ENCODE peak calls at places on chromosomes 2 and 18, in eight cellular contexts. R, U, X, N, C, K, B and P are unnamed samples.

GRCh38 chr2:26730950-26731349 is 33.1 kb upstream of the SLC35F6 start:
- DNase-seq in R (no peak), U (no peak), X (no peak), N (no peak), C (no peak), K (no peak), B (no peak), P (no peak)

GRCh38 chr2:100757621-100758394 is 62.1 kb upstream of the NPAS2 start:
- DNase-seq in R (peak), U (no peak), X (no peak), N (peak), C (no peak), K (peak), B (no peak), P (no peak)

GRCh38 chr2:176895158-176895557 is 317.4 kb upstream of the HNRNPA3 start:
- DNase-seq in R (no peak), U (no peak), X (no peak), N (no peak), C (no peak), K (no peak), B (no peak), P (no peak)

GRCh38 chr2:179377296-179377695 is 112.7 kb upstream of the SESTD1 start:
- DNase-seq in R (peak), U (no peak), X (no peak), N (no peak), C (no peak), K (no peak), B (no peak), P (no peak)

GRCh38 chr18:34342960-34343359 is 118.2 kb upstream of the NOL4 start:
- DNase-seq in R (peak), U (no peak), X (no peak), N (no peak), C (no peak), K (no peak), B (no peak), P (no peak)

GRCh38 chr2:235594041-235594440 is 100.2 kb downstream of the AGAP1 start:
- DNase-seq in R (peak), U (peak), X (peak), N (peak), C (no peak), K (peak), B (peak), P (no peak)

GRCh38 chr2:190499976-190500588 is 34.4 kb downstream of the NEMP2 start:
- DNase-seq in R (no peak), U (no peak), X (no peak), N (no peak), C (no peak), K (peak), B (no peak), P (no peak)

GRCh38 chr2:28726177-28726576 is 25.5 kb upstream of the PPP1CB start:
- DNase-seq in R (no peak), U (no peak), X (no peak), N (no peak), C (no peak), K (no peak), B (no peak), P (no peak)

GRCh38 chr2:38436227-38436664 is 59.2 kb upstream of the ATL2 start:
- DNase-seq in R (no peak), U (no peak), X (no peak), N (no peak), C (no peak), K (peak), B (no peak), P (no peak)

GRCh38 chr2:180033993-180034894 is 27.1 kb upstream of the CWC22 start:
- DNase-seq in R (peak), U (no peak), X (peak), N (peak), C (no peak), K (no peak), B (no peak), P (no peak)

GRCh38 chr18:78685980-78686530 is 293.6 kb upstream of the SALL3 start:
- DNase-seq in R (no peak), U (no peak), X (no peak), N (no peak), C (no peak), K (no peak), B (no peak), P (no peak)

GRCh38 chr2:240433973-240434727 is 1.3 kb upstream of the GPC1 start:
- DNase-seq in R (peak), U (peak), X (peak), N (peak), C (peak), K (no peak), B (no peak), P (no peak)

GRCh38 chr2:63346441-63346840 is 241.8 kb downstream of the WDPCP start:
- DNase-seq in R (no peak), U (no peak), X (no peak), N (no peak), C (no peak), K (no peak), B (no peak), P (no peak)

GRCh38 chr2:55482186-55482945 is 37.2 kb upstream of the CFAP36 start:
- DNase-seq in R (peak), U (no peak), X (peak), N (peak), C (no peak), K (no peak), B (no peak), P (no peak)

GRCh38 chr2:218266316-218266979 is 3.5 kb downstream of the AAMP start:
- DNase-seq in R (no peak), U (no peak), X (no peak), N (peak), C (no peak), K (no peak), B (no peak), P (no peak)

GRCh38 chr2:237475704-237476107 is 11.3 kb upstream of the MLPH start:
- DNase-seq in R (peak), U (no peak), X (peak), N (peak), C (no peak), K (no peak), B (no peak), P (no peak)

GRCh38 chr2:130728007-130728454 is 839 bp upstream of the GPR148 start:
- DNase-seq in R (no peak), U (no peak), X (peak), N (peak), C (no peak), K (no peak), B (peak), P (no peak)

GRCh38 chr18:31678425-31678824 is 6.0 kb downstream of the B4GALT6 start:
- DNase-seq in R (no peak), U (no peak), X (no peak), N (no peak), C (no peak), K (no peak), B (no peak), P (no peak)

GRCh38 chr18:31679806-31680793 is 4.3 kb downstream of the B4GALT6 start:
- DNase-seq in R (peak), U (no peak), X (peak), N (no peak), C (no peak), K (no peak), B (no peak), P (no peak)

GRCh38 chr18:31683106-31683505 is 1.3 kb downstream of the B4GALT6 start:
- DNase-seq in R (no peak), U (no peak), X (no peak), N (no peak), C (no peak), K (no peak), B (no peak), P (no peak)

GRCh38 chr18:31679133-31679731 is 5.1 kb downstream of the B4GALT6 start:
- DNase-seq in R (peak), U (no peak), X (no peak), N (no peak), C (no peak), K (no peak), B (no peak), P (no peak)

DNA sequence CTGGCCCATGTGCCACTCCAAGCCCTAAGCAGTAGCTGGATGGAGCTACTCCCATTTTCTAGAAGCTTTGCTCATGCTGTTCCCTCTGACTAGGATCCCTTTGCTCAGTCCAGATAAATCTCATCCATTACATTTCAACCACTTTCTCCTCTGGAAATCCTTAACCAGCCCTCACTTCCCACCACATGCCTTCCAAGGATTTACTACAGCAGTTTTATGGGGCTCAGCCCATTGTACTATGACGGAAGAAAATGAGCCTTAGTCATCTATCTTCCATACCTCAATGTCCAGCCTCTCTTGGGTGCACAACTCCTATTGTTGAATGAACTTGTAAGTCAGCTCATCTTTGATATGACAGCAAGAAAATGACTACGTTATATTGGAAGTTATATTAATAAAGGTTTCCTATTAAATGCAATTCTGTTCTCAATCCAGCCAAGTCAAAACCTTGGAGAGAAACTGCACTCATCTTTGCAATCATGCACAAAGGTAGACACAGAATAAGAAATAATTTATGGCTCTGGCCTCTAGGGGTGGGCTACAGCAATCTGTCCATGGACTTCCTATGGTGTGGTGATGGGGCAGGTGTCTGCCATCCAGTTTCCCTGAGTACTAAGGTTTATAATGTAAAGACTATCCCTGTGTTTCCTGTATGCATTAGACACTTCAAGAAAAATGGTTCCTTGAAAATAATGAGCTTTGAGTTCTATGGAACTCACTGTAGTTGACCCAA is 3.4 kb downstream of the B4GALT6 start:
- DNase-seq in R (peak), U (no peak), X (no peak), N (peak), C (no peak), K (no peak), B (peak), P (no peak)
- TF ChIP-seq CTCF in R (peak), U (no peak), X (no peak), N (peak), C (no peak), K (peak), B (peak), P (peak)

GRCh38 chr2:85811173-85811849 is 57.5 kb downstream of the ATOH8 start:
- DNase-seq in R (peak), U (peak), X (no peak), N (peak), C (peak), K (no peak), B (no peak), P (no peak)

GRCh38 chr2:85814802-85815550 is 61.2 kb downstream of the ATOH8 start:
- DNase-seq in R (no peak), U (no peak), X (no peak), N (no peak), C (no peak), K (no peak), B (no peak), P (no peak)

GRCh38 chr2:85811850-85812735 is 58.3 kb downstream of the ATOH8 start:
- DNase-seq in R (no peak), U (no peak), X (no peak), N (peak), C (no peak), K (no peak), B (no peak), P (no peak)

GRCh38 chr2:85813211-85813977 is 59.6 kb downstream of the ATOH8 start:
- DNase-seq in R (no peak), U (no peak), X (no peak), N (no peak), C (no peak), K (no peak), B (no peak), P (no peak)

GRCh38 chr2:85813978-85814801 is 60.4 kb downstream of the ATOH8 start:
- DNase-seq in R (peak), U (peak), X (peak), N (peak), C (peak), K (peak), B (peak), P (peak)
- TF ChIP-seq CTCF in R (peak), U (peak), X (peak), N (peak), C (peak), K (peak), B (peak), P (peak)

GRCh38 chr2:186554850-186555785 is 34.7 kb upstream of the ITGAV start:
- DNase-seq in R (peak), U (no peak), X (no peak), N (no peak), C (no peak), K (no peak), B (no peak), P (no peak)
- TF ChIP-seq CTCF in R (peak), U (no peak), X (no peak), N (no peak), C (no peak), K (no peak), B (no peak), P (no peak)

GRCh38 chr2:192029089-192029488 is 165.6 kb downstream of the TMEFF2 start:
- DNase-seq in R (peak), U (no peak), X (peak), N (peak), C (no peak), K (no peak), B (peak), P (no peak)
- TF ChIP-seq CTCF in R (peak), U (no peak), X (peak), N (no peak), C (no peak), K (peak), B (peak), P (peak)

DNA sequence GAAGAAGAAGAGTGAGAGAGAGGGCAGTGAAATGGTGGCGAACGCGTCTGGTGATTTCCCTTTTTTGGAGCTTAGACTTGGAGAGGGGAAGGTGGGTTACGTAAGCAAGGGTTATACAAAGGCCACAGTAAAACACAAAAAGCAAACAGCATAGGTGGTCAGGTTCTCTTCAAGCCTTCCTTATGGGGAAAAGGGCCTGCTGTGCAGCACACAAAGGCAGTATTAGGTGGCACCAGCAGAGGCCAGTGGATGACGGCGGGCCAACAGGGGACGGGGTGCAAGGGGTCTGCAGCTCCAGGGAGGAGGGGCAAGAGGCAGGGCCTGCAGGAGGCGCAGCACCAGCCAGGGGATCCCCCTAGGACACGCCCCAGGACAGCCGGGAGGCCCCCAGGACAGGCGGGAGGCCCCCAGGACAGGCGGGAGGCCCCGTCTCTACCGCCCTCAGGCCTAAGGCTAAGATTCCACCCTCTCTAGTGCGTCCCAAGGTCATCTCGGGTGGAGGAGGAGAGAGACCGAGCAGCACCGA is 32.6 kb upstream of the NPC1 start:
- DNase-seq in R (no peak), U (no peak), X (peak), N (peak), C (peak), K (peak), B (peak), P (peak)
- TF ChIP-seq CTCF in R (no peak), U (no peak), X (no peak), N (peak), C (no peak), K (peak), B (no peak), P (peak)